ENCODE peak calls at places on chromosomes 7 and 10, in seven cellular contexts. I, J, M, R, V, T and O are unnamed samples.

GRCh38 chr10:132186488-132187413 is at the start of gene DPYSL4:
- DNase-seq in J (no peak), R (no peak), I (peak; percentile 10), M (no peak), T (peak; percentile 56), V (no peak), O (peak; percentile 72)

GRCh38 chr10:121899727-121900126 is 28.1 kb downstream of the ATE1 start:
- DNase-seq in J (no peak), I (no peak), T (no peak), V (no peak), M (no peak), R (no peak), O (no peak)

GRCh38 chr10:97920865-97921264 is 71.2 kb downstream of the GOLGA7B start:
- DNase-seq in V (no peak), T (no peak), I (no peak), R (no peak), J (peak; percentile 44), M (peak; percentile 28), O (no peak)

GRCh38 chr7:159158888-159159405 is 14.3 kb upstream of the VIPR2 start:
- DNase-seq in R (no peak), J (no peak), M (no peak), I (no peak), T (no peak), V (no peak), O (no peak)

GRCh38 chr10:26755443-26755903 is 58.0 kb downstream of the PDSS1 start:
- DNase-seq in I (peak; percentile 75), M (no peak), R (peak; percentile 43), J (no peak), T (peak; percentile 23), V (no peak), O (no peak)

GRCh38 chr10:58473966-58474365 is 38.7 kb upstream of the BICC1 start:
- DNase-seq in V (no peak), J (no peak), I (peak; percentile 38), M (no peak), R (no peak), T (peak; percentile 36), O (no peak)

GRCh38 chr10:132140167-132140925 is 46.4 kb upstream of the DPYSL4 start:
- DNase-seq in I (no peak), M (peak; percentile 57), R (no peak), J (peak; percentile 32), T (no peak), V (no peak), O (peak; percentile 60)

GRCh38 chr10:104427983-104428382 is 74.3 kb downstream of the CFAP58 start:
- DNase-seq in I (no peak), R (no peak), M (no peak), J (no peak), T (no peak), V (no peak), O (no peak)

GRCh38 chr10:78292987-78293865 is 259.6 kb downstream of the RPS24 start:
- DNase-seq in J (no peak), M (peak; percentile 33), R (no peak), T (peak; percentile 44), I (no peak), V (no peak), O (no peak)

GRCh38 chr10:78296794-78297193 is 263.1 kb downstream of the RPS24 start:
- DNase-seq in I (no peak), T (no peak), J (no peak), V (no peak), M (no peak), R (no peak), O (no peak)

GRCh38 chr10:78297997-78298396 is 264.3 kb downstream of the RPS24 start:
- DNase-seq in I (no peak), J (no peak), R (no peak), V (no peak), M (no peak), T (no peak), O (no peak)

GRCh38 chr10:78292250-78292986 is 258.8 kb downstream of the RPS24 start:
- DNase-seq in V (no peak), I (no peak), J (no peak), R (no peak), T (no peak), M (peak; percentile 57), O (no peak)

DNA sequence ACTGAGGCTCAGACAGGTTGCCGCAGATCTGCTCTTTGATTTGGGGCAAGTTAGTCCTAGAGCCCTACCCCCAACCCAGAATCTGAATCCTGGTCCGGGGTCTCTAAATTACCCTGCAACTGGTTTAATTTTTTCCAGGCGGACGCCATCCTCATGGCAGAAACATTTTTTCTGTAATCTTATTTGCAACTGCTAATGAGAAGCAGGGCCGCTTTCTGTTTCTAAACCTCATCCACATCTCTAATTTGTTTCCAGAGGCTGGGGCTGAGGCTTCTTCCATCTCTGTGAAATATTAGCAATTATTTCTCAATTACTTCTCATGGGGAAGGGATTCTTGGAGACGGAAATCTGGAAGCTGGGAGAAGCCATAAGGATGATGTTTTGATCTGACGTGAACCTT is 261.6 kb downstream of the RPS24 start:
- DNase-seq in T (no peak), V (no peak), J (no peak), M (no peak), R (no peak), I (no peak), O (no peak)
- H3K27ac ChIP-seq in T (no peak overlapping the region), V (no peak overlapping the region), J (no peak overlapping the region), M (no peak overlapping the region), R (no peak overlapping the region), I (no peak overlapping the region), O (no peak overlapping the region)

GRCh38 chr10:59905066-59905734 is 1.2 kb downstream of the CCDC6 start:
- DNase-seq in R (no peak), I (peak; percentile 42), V (peak; percentile 49), J (peak; percentile 56), T (peak; percentile 60), M (peak; percentile 73), O (peak; percentile 82)

GRCh38 chr10:59904431-59905065 is 1.8 kb downstream of the CCDC6 start:
- DNase-seq in I (peak; percentile 20), R (no peak), M (no peak), T (no peak), V (no peak), J (no peak), O (no peak)

GRCh38 chr10:59907537-59907917 is 1.2 kb upstream of the CCDC6 start:
- DNase-seq in R (peak; percentile 28), I (peak; percentile 48), J (no peak), V (no peak), T (no peak), M (no peak), O (no peak)

GRCh38 chr10:59906417-59907202 is at the start of gene CCDC6:
- DNase-seq in J (peak; percentile 95), T (peak; percentile 97), R (peak; percentile 91), M (peak; percentile 97), V (peak; percentile 89), I (peak; percentile 98), O (peak; percentile 97)

DNA sequence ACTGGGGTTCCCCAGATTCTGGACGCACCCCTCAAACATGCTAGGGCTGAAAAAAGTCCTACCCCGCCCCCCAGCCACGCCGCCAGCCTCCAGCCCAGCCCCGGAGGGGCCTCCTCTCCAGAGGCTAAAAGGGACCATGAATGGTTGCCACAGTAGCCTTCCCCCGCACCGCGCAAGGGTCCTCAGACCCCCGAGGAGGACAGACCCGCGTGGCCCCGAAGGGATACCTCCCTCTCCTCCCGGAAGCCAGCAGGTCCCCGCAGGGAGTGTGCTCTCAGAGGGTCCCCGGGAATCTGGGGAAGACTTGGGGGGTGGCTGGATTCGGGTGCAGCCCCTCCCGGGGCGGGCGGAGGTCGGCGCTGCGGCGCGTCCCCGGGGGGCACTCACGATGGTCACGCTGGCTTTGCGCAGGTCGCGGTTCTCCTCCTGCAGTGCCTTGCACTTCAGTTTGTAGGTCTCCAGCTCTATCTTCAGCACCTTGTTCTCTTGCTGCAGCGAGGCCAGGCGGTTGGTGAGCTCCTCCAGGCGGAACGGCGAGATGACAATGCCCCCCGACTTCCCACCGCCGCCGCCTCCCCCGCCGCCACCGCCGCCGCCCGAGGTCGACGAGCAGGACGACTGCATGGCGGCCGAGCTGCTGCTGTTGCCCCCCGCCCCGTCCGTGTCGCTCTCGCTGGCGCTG is 480 bp downstream of the CCDC6 start:
- DNase-seq in R (no peak), I (no peak), M (peak; percentile 71), T (peak; percentile 24), V (no peak), J (peak; percentile 52), O (peak; percentile 83)
- H3K4me1 ChIP-seq in R (peaks cover 15% of the 10 kb centered on the region), I (peaks cover 52% of the 10 kb centered on the region), M (peaks cover 36% of the 10 kb centered on the region), T (peaks cover 31% of the 10 kb centered on the region), V (peaks cover 13% of the 10 kb centered on the region), J (peaks cover 41% of the 10 kb centered on the region), O (peaks cover 34% of the 10 kb centered on the region)

DNA sequence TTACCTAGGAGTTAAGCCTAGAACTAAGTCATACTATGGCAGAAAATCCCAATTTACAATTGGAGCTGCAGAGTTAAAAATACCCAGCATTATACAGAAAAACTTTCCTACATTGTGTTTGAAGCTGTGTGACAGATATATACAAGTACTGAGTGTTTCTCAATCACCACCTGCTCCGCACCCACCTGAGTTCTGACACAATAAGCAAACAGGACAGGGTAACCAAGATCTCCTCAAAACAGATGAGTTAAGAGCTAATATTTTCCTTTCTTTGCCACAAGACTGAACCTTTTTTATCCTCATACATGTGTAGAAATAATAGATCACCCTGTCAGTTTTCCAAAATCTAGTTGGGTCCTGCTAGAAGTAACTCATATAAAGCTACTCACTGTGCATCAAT is 186.3 kb downstream of the DOCK4 start:
- DNase-seq in R (no peak), I (no peak), T (no peak), J (no peak), V (no peak), M (no peak), O (no peak)
- H3K4me3 ChIP-seq in R (no peak overlapping the region), I (no peak overlapping the region), T (no peak overlapping the region), J (no peak overlapping the region), V (no peak overlapping the region), M (no peak overlapping the region), O (no peak overlapping the region)

GRCh38 chr10:126226988-126227761 is 161.1 kb downstream of the ADAM12 start:
- DNase-seq in J (no peak), T (no peak), R (no peak), I (no peak), M (no peak), V (no peak), O (no peak)

GRCh38 chr10:126226205-126226604 is 162.1 kb downstream of the ADAM12 start:
- DNase-seq in R (no peak), T (no peak), V (no peak), M (no peak), J (no peak), I (no peak), O (peak; percentile 70)

GRCh38 chr10:126223512-126224067 is 164.7 kb downstream of the ADAM12 start:
- DNase-seq in I (no peak), T (no peak), M (no peak), J (no peak), V (no peak), R (no peak), O (no peak)

GRCh38 chr10:126225672-126226007 is 162.6 kb downstream of the ADAM12 start:
- DNase-seq in M (no peak), J (no peak), I (no peak), T (no peak), R (no peak), V (no peak), O (peak; percentile 50)

DNA sequence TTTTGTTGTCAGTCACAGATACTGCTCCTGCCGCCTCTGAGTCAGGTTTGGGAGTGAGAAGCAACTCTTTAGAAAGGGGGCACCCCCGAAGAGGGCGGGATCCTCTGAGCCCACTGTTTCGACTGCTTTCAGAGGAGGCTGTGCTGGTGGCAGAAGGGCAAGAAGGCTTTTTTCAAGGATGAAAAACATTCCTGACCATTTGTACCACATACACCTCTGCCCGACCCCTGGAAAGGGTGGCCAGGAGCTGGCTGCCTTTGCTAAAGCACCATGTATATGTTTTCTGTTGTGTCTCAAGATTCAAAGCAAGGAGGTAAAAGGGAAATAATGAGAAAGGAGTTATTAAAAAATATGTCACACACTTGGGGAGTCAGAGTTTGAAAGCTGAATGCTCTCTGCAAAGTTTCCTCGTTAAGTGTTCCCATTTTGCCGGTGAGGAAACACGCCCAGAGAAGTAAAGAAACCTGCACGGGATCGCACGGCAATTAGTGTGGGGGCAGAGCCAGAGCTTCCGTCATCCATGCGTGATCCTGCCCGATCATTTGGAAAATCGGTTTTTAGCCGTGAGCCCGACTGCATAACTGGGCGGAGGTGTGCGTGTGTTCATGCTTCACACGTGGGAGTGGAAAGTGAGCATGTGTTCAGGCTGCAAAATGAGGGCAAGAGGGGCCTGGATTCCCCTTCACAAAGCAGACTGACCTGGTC is 163.2 kb downstream of the ADAM12 start:
- DNase-seq in M (no peak), I (no peak), J (no peak), T (no peak), R (no peak), V (no peak), O (no peak)
- H3K27ac ChIP-seq in M (no peak overlapping the region), I (no peak overlapping the region), J (no peak overlapping the region), T (no peak overlapping the region), R (no peak overlapping the region), V (peak overlapping the region; percentile 39), O (no peak overlapping the region)